ENCODE peak calls at places on chromosomes 12 and 14, in seven cellular contexts. H is body of pancreas, M is colonic mucosa, Y is IMR-90, W is astrocyte of the spinal cord, L is A549, O is mucosa of descending colon. J is an unnamed sample.

GRCh38 chr12:65845751-65846537 is 21.7 kb downstream of the HMGA2 start:
- DNase-seq in H (no peak), M (no peak), Y (peak), W (no peak), L (no peak), O (no peak), J (no peak)

GRCh38 chr12:120820885-120821510 is 83.2 kb downstream of the SPPL3 start:
- DNase-seq in H (no peak), M (no peak), Y (no peak), W (no peak), L (no peak), O (no peak), J (no peak)

GRCh38 chr14:99731536-99732435 is 47.7 kb downstream of the CYP46A1 start:
- DNase-seq in H (peak), M (no peak), Y (no peak), W (no peak), L (no peak), O (peak), J (peak)

GRCh38 chr12:92277795-92278194 is 132.1 kb upstream of the BTG1 start:
- DNase-seq in H (no peak), M (no peak), Y (no peak), W (no peak), L (no peak), O (no peak), J (no peak)

GRCh38 chr12:90396556-90396955 is 558.4 kb downstream of the CCER1 start:
- DNase-seq in H (no peak), M (no peak), Y (no peak), W (no peak), L (no peak), O (no peak), J (no peak)

GRCh38 chr12:52356762-52357580 is 10.3 kb downstream of the KRT85 start:
- DNase-seq in H (no peak), M (no peak), Y (no peak), W (no peak), L (no peak), O (no peak), J (no peak)

GRCh38 chr12:113364698-113365097 is 6.3 kb downstream of the PLBD2 start:
- DNase-seq in H (no peak), M (no peak), Y (no peak), W (no peak), L (no peak), O (no peak), J (no peak)

GRCh38 chr14:96268426-96269358 is 12.7 kb downstream of the BDKRB1 start:
- DNase-seq in H (peak), M (peak), Y (peak), W (peak), L (peak), O (peak), J (peak)

GRCh38 chr14:52369305-52369781 is 55.2 kb downstream of the PTGER2 start:
- DNase-seq in H (no peak), M (no peak), Y (peak), W (peak), L (no peak), O (no peak), J (no peak)

GRCh38 chr14:100840286-100840685 is 14.4 kb downstream of the MEG3 start:
- DNase-seq in H (no peak), M (no peak), Y (no peak), W (no peak), L (no peak), O (no peak), J (peak)

GRCh38 chr12:129719426-129719825 is 184.4 kb downstream of the TMEM132D start:
- DNase-seq in H (no peak), M (no peak), Y (no peak), W (no peak), L (no peak), O (no peak), J (no peak)

GRCh38 chr12:80937391-80938238 is at the start of gene LIN7A:
- DNase-seq in H (peak), M (peak), Y (peak), W (peak), L (peak), O (no peak), J (no peak)

GRCh38 chr12:69330475-69331473 is 17.4 kb upstream of the LYZ start:
- DNase-seq in H (peak), M (peak), Y (peak), W (peak), L (no peak), O (peak), J (peak)

GRCh38 chr14:63204407-63205280 is at the start of gene RHOJ:
- DNase-seq in H (peak), M (no peak), Y (peak), W (peak), L (no peak), O (no peak), J (no peak)

GRCh38 chr12:66297080-66297479 is 5.2 kb upstream of the HELB start:
- DNase-seq in H (no peak), M (no peak), Y (no peak), W (no peak), L (no peak), O (no peak), J (no peak)

GRCh38 chr14:94051115-94051514 is 25.0 kb downstream of the OTUB2 start:
- DNase-seq in H (peak), M (peak), Y (peak), W (peak), L (no peak), O (no peak), J (no peak)

GRCh38 chr14:32635103-32635719 is 303.5 kb upstream of the NPAS3 start:
- DNase-seq in H (no peak), M (no peak), Y (peak), W (peak), L (no peak), O (no peak), J (no peak)

GRCh38 chr14:65483647-65484046 is 71.1 kb downstream of the FUT8 start:
- DNase-seq in H (no peak), M (no peak), Y (peak), W (no peak), L (no peak), O (no peak), J (no peak)

GRCh38 chr14:66395300-66395699 is 90.9 kb upstream of the CCDC196 start:
- DNase-seq in H (no peak), M (no peak), Y (no peak), W (no peak), L (no peak), O (no peak), J (no peak)

DNA sequence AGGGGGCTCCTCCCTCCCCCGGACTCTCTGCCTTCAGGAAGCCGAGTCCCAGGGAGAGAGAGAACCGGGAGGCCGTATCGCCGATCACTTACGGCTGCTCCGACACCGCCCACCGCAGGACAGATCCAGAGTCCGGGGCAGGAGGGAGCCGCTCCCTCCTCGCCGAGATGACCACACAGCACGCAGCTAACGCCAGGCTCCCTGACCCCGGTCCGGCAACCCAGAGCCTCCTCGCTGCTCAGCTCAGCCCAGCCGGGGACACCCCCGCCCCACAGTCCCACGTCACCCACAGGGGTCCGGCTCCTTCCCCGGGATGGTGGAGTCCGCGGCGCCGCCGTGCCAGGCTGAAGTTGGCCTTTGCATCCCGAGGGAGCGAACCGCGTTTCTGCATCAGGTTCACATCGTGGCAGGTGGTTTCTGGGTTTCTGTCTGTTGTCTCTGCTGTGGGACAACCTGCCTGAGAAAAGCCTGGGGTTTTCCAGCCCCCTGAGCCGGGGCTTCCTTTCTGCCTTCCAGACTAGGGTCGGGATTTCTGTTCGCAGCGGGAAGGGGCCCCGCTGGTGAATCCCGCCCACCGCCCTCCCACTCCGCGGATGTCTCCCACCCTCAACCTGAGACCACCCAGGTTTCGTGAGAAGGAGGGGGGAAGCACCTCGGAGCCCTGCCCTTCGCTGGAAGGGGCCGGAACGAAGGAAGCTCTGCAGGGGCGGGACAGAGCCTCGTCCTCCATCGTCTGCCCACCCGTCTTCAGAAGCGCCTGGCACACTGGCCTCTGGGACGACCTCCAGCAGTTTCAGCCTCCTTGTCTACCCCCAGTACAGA is 61.2 kb downstream of the NOC4L start:
- DNase-seq in H (no peak), M (no peak), Y (no peak), W (no peak), L (no peak), O (no peak), J (no peak)
- H3K4me3 ChIP-seq in H (no peak), M (no peak), Y (no peak), W (no peak), L (no peak), O (no peak), J (peak)

GRCh38 chr12:30754383-30754749 is 385 bp downstream of the CAPRIN2 start:
- DNase-seq in H (no peak), M (no peak), Y (no peak), W (no peak), L (peak), O (no peak), J (no peak)

GRCh38 chr12:30753761-30754382 is 879 bp downstream of the CAPRIN2 start:
- DNase-seq in H (no peak), M (no peak), Y (peak), W (peak), L (no peak), O (no peak), J (no peak)

GRCh38 chr12:30752255-30752654 is 2.5 kb downstream of the CAPRIN2 start:
- DNase-seq in H (no peak), M (no peak), Y (no peak), W (no peak), L (no peak), O (no peak), J (no peak)

GRCh38 chr12:30754750-30755394 is at the start of gene CAPRIN2:
- DNase-seq in H (peak), M (peak), Y (peak), W (peak), L (peak), O (peak), J (peak)

GRCh38 chr12:30753233-30753632 is 1.5 kb downstream of the CAPRIN2 start:
- DNase-seq in H (no peak), M (no peak), Y (peak), W (peak), L (peak), O (no peak), J (no peak)
- H3K4me3 ChIP-seq in H (no peak), M (no peak), Y (peak), W (peak), L (peak), O (no peak), J (no peak)

GRCh38 chr12:6074394-6074793 is 50.1 kb downstream of the VWF start:
- DNase-seq in H (no peak), M (no peak), Y (no peak), W (peak), L (no peak), O (no peak), J (no peak)
- H3K4me3 ChIP-seq in H (no peak), M (no peak), Y (no peak), W (no peak), L (no peak), O (no peak), J (no peak)

GRCh38 chr12:145369-145960 is 68.5 kb downstream of the SLC6A12 start:
- DNase-seq in H (no peak), M (no peak), Y (no peak), W (no peak), L (no peak), O (no peak), J (no peak)

GRCh38 chr12:148676-149416 is 65.1 kb downstream of the SLC6A12 start:
- DNase-seq in H (no peak), M (no peak), Y (no peak), W (no peak), L (no peak), O (no peak), J (no peak)

GRCh38 chr12:144650-145284 is 69.2 kb downstream of the SLC6A12 start:
- DNase-seq in H (no peak), M (peak), Y (no peak), W (no peak), L (no peak), O (no peak), J (no peak)

GRCh38 chr12:143964-144649 is 69.8 kb downstream of the SLC6A12 start:
- DNase-seq in H (peak), M (peak), Y (no peak), W (peak), L (no peak), O (peak), J (peak)

GRCh38 chr12:147242-147641 is 66.7 kb downstream of the SLC6A12 start:
- DNase-seq in H (no peak), M (no peak), Y (no peak), W (no peak), L (no peak), O (no peak), J (no peak)
- H3K4me3 ChIP-seq in H (no peak), M (no peak), Y (no peak), W (no peak), L (no peak), O (no peak), J (no peak)

GRCh38 chr12:51321882-51322281 is 2.1 kb downstream of the BIN2 start:
- DNase-seq in H (no peak), M (no peak), Y (no peak), W (no peak), L (no peak), O (no peak), J (no peak)
- H3K4me3 ChIP-seq in H (no peak), M (no peak), Y (no peak), W (no peak), L (no peak), O (no peak), J (no peak)

DNA sequence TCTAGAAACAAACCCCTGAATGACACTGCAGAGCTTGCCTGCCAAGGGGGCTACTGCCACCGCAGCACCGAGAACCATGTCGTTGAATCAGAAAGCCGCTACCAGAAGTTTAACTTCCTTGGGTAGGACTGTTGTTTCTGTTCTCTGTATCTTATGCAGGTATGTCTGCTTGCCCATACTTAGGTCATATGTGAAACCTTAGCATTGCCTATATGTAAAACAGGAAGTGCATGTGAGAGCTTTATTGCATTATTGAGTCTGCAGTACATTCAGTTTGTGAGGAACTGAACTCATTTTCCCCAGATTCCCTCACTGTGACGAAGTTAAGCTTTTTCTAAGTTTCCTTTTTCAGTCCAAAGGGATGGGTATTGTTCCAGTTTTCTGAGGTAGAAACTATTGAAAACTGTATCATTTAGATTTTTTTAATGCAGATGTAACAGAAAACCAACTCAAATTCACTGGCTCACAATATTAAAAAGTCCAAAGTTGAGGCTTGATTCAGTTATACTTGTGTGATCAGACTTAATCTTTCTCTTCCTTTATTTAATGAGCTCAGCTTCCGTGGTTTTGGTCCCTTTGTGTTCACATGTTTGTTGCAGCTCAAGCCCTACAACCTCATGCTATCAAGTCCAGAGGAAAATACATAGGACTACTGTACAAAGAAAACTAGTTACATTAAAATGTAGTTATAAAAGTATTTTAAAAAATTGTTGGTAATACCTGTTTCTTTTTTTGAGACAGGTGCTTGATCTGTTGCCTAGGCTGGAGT is 6.9 kb downstream of the FBXO34 start:
- DNase-seq in H (no peak), M (no peak), Y (no peak), W (no peak), L (no peak), O (no peak), J (no peak)
- H3K4me3 ChIP-seq in H (no peak), M (no peak), Y (no peak), W (no peak), L (no peak), O (no peak), J (no peak)

GRCh38 chr14:102928412-102929348 is 6.2 kb downstream of the AMN start:
- DNase-seq in H (peak), M (peak), Y (peak), W (no peak), L (no peak), O (peak), J (peak)

GRCh38 chr14:102925646-102926045 is 3.2 kb downstream of the AMN start:
- DNase-seq in H (no peak), M (no peak), Y (no peak), W (no peak), L (no peak), O (peak), J (no peak)

GRCh38 chr14:102927878-102928411 is 5.5 kb downstream of the AMN start:
- DNase-seq in H (no peak), M (peak), Y (no peak), W (no peak), L (no peak), O (peak), J (no peak)

GRCh38 chr14:102926104-102926503 is 3.6 kb downstream of the AMN start:
- DNase-seq in H (no peak), M (no peak), Y (no peak), W (no peak), L (no peak), O (peak), J (no peak)

GRCh38 chr14:102927346-102927877 is 4.9 kb downstream of the AMN start:
- DNase-seq in H (no peak), M (peak), Y (no peak), W (no peak), L (no peak), O (peak), J (peak)
- H3K4me3 ChIP-seq in H (no peak), M (peak), Y (no peak), W (no peak), L (no peak), O (peak), J (peak)